ENCODE peak calls at places on chromosomes 13 and 19, in seven cellular contexts. I is EH, A is cardiac fibroblast, U is hepatocyte, N is germinal center, K is NCI-H446, V is HCT116. X is an unnamed sample.

GRCh38 chr19:17777840-17778620 is 16.9 kb upstream of the B3GNT3 start:
- DNase-seq in I (peak), A (peak), U (peak), N (peak), K (no peak), V (peak), X (no peak)

GRCh38 chr19:17074628-17075034 is 621 bp downstream of the HAUS8 start:
- DNase-seq in I (no peak), A (no peak), U (no peak), N (peak), K (no peak), V (no peak), X (no peak)

GRCh38 chr13:114148521-114148855 is 16.1 kb upstream of the RASA3 start:
- DNase-seq in I (no peak), A (no peak), U (no peak), N (no peak), K (no peak), V (no peak), X (no peak)

GRCh38 chr19:39264306-39265290 is 3.6 kb upstream of the IFNL2 start:
- DNase-seq in I (no peak), A (no peak), U (peak), N (no peak), K (no peak), V (no peak), X (no peak)

GRCh38 chr13:104773775-104774174 is 1707.6 kb upstream of the SLC10A2 start:
- DNase-seq in I (peak), A (peak), U (peak), N (no peak), K (peak), V (peak), X (peak)

GRCh38 chr19:39223703-39224279 is 19.7 kb upstream of the SYCN start:
- DNase-seq in I (peak), A (peak), U (peak), N (no peak), K (no peak), V (no peak), X (peak)

GRCh38 chr13:31179241-31179640 is 17.5 kb upstream of the HSPH1 start:
- DNase-seq in I (no peak), A (no peak), U (no peak), N (no peak), K (no peak), V (no peak), X (no peak)

GRCh38 chr13:84445776-84446175 is 563.5 kb upstream of the SLITRK1 start:
- DNase-seq in I (peak), A (peak), U (no peak), N (no peak), K (no peak), V (no peak), X (no peak)

GRCh38 chr19:11324079-11324661 is 15.3 kb downstream of the RAB3D start:
- DNase-seq in I (peak), A (peak), U (peak), N (no peak), K (peak), V (no peak), X (peak)

GRCh38 chr19:33818426-33818825 is 21.8 kb downstream of the KCTD15 start:
- DNase-seq in I (no peak), A (no peak), U (no peak), N (no peak), K (no peak), V (no peak), X (no peak)

GRCh38 chr19:22545751-22546150 is 88.4 kb upstream of the ZNF492 start:
- DNase-seq in I (peak), A (peak), U (no peak), N (peak), K (no peak), V (peak), X (peak)

GRCh38 chr19:2952953-2953481 is 8.2 kb upstream of the ZNF77 start:
- DNase-seq in I (no peak), A (no peak), U (peak), N (no peak), K (no peak), V (no peak), X (no peak)

GRCh38 chr19:18978616-18979015 is 37.6 kb upstream of the HOMER3 start:
- DNase-seq in I (no peak), A (no peak), U (no peak), N (no peak), K (no peak), V (no peak), X (no peak)

GRCh38 chr19:518292-519231 is 11.3 kb downstream of the TPGS1 start:
- DNase-seq in I (peak), A (no peak), U (peak), N (peak), K (no peak), V (no peak), X (no peak)

GRCh38 chr13:21095311-21095710 is 33.9 kb upstream of the LATS2 start:
- DNase-seq in I (no peak), A (no peak), U (no peak), N (no peak), K (no peak), V (no peak), X (no peak)

GRCh38 chr13:24161980-24162517 is 1.5 kb downstream of the SPATA13 start:
- DNase-seq in I (no peak), A (no peak), U (no peak), N (no peak), K (no peak), V (no peak), X (no peak)

GRCh38 chr13:112810608-112811007 is 120.8 kb downstream of the ATP11A start:
- DNase-seq in I (no peak), A (no peak), U (no peak), N (no peak), K (no peak), V (no peak), X (no peak)

GRCh38 chr19:4443966-4444764 is 13.4 kb downstream of the UBXN6 start:
- DNase-seq in I (no peak), A (no peak), U (no peak), N (no peak), K (no peak), V (no peak), X (no peak)

GRCh38 chr19:28377077-28377476 is 835.9 kb downstream of the UQCRFS1 start:
- DNase-seq in I (no peak), A (peak), U (peak), N (no peak), K (no peak), V (no peak), X (no peak)

GRCh38 chr19:30788105-30788765 is 416.1 kb downstream of the ZNF536 start:
- DNase-seq in I (no peak), A (no peak), U (no peak), N (no peak), K (no peak), V (no peak), X (no peak)

GRCh38 chr13:30679483-30680330 is 55.6 kb upstream of the ALOX5AP start:
- DNase-seq in I (peak), A (peak), U (peak), N (peak), K (no peak), V (no peak), X (peak)

GRCh38 chr13:81487151-81487550 is 1146.2 kb upstream of the SPRY2 start:
- DNase-seq in I (no peak), A (peak), U (peak), N (no peak), K (no peak), V (peak), X (peak)

GRCh38 chr13:22082437-22083100 is 411.7 kb downstream of the FGF9 start:
- DNase-seq in I (no peak), A (no peak), U (no peak), N (no peak), K (no peak), V (no peak), X (no peak)

X was measured in HTR-8/SVneo.